ENCODE peak calls at places on chromosomes 1 and 21, in eight cellular contexts. One of them, this sample, is unnamed.

GRCh38 chr21:45834026-45834715 is 147.4 kb upstream of the COL6A1 start:
- DNase-seq in kidney epithelial cell: no peak
- DNase-seq in left ventricle myocardium inferior: no peak
- DNase-seq in fibroblast of the aortic adventitia: no peak
- DNase-seq in prostate gland: no peak
- DNase-seq in stomach: no peak
- DNase-seq in HL-60: no peak
- DNase-seq in PC-9: no peak
- DNase-seq in this sample: no peak

GRCh38 chr1:77857557-77857956 is 30.9 kb upstream of the NEXN start:
- DNase-seq in kidney epithelial cell: no peak
- DNase-seq in left ventricle myocardium inferior: no peak
- DNase-seq in fibroblast of the aortic adventitia: peak
- DNase-seq in prostate gland: no peak
- DNase-seq in stomach: no peak
- DNase-seq in HL-60: no peak
- DNase-seq in PC-9: no peak
- DNase-seq in this sample: peak

GRCh38 chr1:199265319-199265718 is 626.5 kb downstream of the PTPRC start:
- DNase-seq in kidney epithelial cell: no peak
- DNase-seq in left ventricle myocardium inferior: no peak
- DNase-seq in fibroblast of the aortic adventitia: peak
- DNase-seq in prostate gland: no peak
- DNase-seq in stomach: no peak
- DNase-seq in HL-60: no peak
- DNase-seq in PC-9: no peak
- DNase-seq in this sample: no peak

GRCh38 chr1:8987881-8988617 is 38.2 kb downstream of the SLC2A7 start:
- DNase-seq in kidney epithelial cell: no peak
- DNase-seq in left ventricle myocardium inferior: peak
- DNase-seq in fibroblast of the aortic adventitia: peak
- DNase-seq in prostate gland: peak
- DNase-seq in stomach: peak
- DNase-seq in HL-60: peak
- DNase-seq in PC-9: peak
- DNase-seq in this sample: no peak

GRCh38 chr1:160542303-160542945 is 19.4 kb upstream of the SLAMF6 start:
- DNase-seq in kidney epithelial cell: peak
- DNase-seq in left ventricle myocardium inferior: no peak
- DNase-seq in fibroblast of the aortic adventitia: no peak
- DNase-seq in prostate gland: no peak
- DNase-seq in stomach: peak
- DNase-seq in HL-60: no peak
- DNase-seq in PC-9: no peak
- DNase-seq in this sample: no peak

GRCh38 chr1:84339503-84339902 is 38.0 kb downstream of the SAMD13 start:
- DNase-seq in kidney epithelial cell: peak
- DNase-seq in left ventricle myocardium inferior: no peak
- DNase-seq in fibroblast of the aortic adventitia: peak
- DNase-seq in prostate gland: no peak
- DNase-seq in stomach: no peak
- DNase-seq in HL-60: no peak
- DNase-seq in PC-9: no peak
- DNase-seq in this sample: no peak

GRCh38 chr1:40817791-40818263 is 34.2 kb downstream of the KCNQ4 start:
- DNase-seq in kidney epithelial cell: no peak
- DNase-seq in left ventricle myocardium inferior: no peak
- DNase-seq in fibroblast of the aortic adventitia: no peak
- DNase-seq in prostate gland: no peak
- DNase-seq in stomach: no peak
- DNase-seq in HL-60: no peak
- DNase-seq in PC-9: no peak
- DNase-seq in this sample: no peak

GRCh38 chr1:98674075-98674781 is 12.7 kb downstream of the SNX7 start:
- DNase-seq in kidney epithelial cell: no peak
- DNase-seq in left ventricle myocardium inferior: no peak
- DNase-seq in fibroblast of the aortic adventitia: peak
- DNase-seq in prostate gland: no peak
- DNase-seq in stomach: no peak
- DNase-seq in HL-60: no peak
- DNase-seq in PC-9: no peak
- DNase-seq in this sample: no peak

GRCh38 chr1:70072239-70072751 is 133.1 kb downstream of the LRRC40 start:
- DNase-seq in kidney epithelial cell: peak
- DNase-seq in left ventricle myocardium inferior: no peak
- DNase-seq in fibroblast of the aortic adventitia: peak
- DNase-seq in prostate gland: no peak
- DNase-seq in stomach: no peak
- DNase-seq in HL-60: no peak
- DNase-seq in PC-9: no peak
- DNase-seq in this sample: no peak

GRCh38 chr1:226061793-226062557 is 541 bp upstream of the H3-3A start:
- DNase-seq in kidney epithelial cell: peak
- DNase-seq in left ventricle myocardium inferior: peak
- DNase-seq in fibroblast of the aortic adventitia: peak
- DNase-seq in prostate gland: peak
- DNase-seq in stomach: peak
- DNase-seq in HL-60: peak
- DNase-seq in PC-9: peak
- DNase-seq in this sample: no peak

GRCh38 chr1:66282343-66282852 is 251.6 kb upstream of the SGIP1 start:
- DNase-seq in kidney epithelial cell: no peak
- DNase-seq in left ventricle myocardium inferior: no peak
- DNase-seq in fibroblast of the aortic adventitia: peak
- DNase-seq in prostate gland: no peak
- DNase-seq in stomach: no peak
- DNase-seq in HL-60: no peak
- DNase-seq in PC-9: peak
- DNase-seq in this sample: peak

GRCh38 chr1:183281039-183281438 is 95.0 kb downstream of the LAMC2 start:
- DNase-seq in kidney epithelial cell: no peak
- DNase-seq in left ventricle myocardium inferior: no peak
- DNase-seq in fibroblast of the aortic adventitia: peak
- DNase-seq in prostate gland: no peak
- DNase-seq in stomach: peak
- DNase-seq in HL-60: peak
- DNase-seq in PC-9: peak
- DNase-seq in this sample: no peak

GRCh38 chr1:40078512-40079333 is 18.3 kb downstream of the PPT1 start:
- DNase-seq in kidney epithelial cell: peak
- DNase-seq in left ventricle myocardium inferior: no peak
- DNase-seq in fibroblast of the aortic adventitia: peak
- DNase-seq in prostate gland: peak
- DNase-seq in stomach: peak
- DNase-seq in HL-60: peak
- DNase-seq in PC-9: peak
- DNase-seq in this sample: no peak

GRCh38 chr1:12593621-12594066 is 24.4 kb downstream of the DHRS3 start:
- DNase-seq in kidney epithelial cell: no peak
- DNase-seq in left ventricle myocardium inferior: peak
- DNase-seq in fibroblast of the aortic adventitia: peak
- DNase-seq in prostate gland: peak
- DNase-seq in stomach: no peak
- DNase-seq in HL-60: no peak
- DNase-seq in PC-9: no peak
- DNase-seq in this sample: no peak

GRCh38 chr1:115320368-115320767 is 17.7 kb downstream of the NGF start:
- DNase-seq in kidney epithelial cell: no peak
- DNase-seq in left ventricle myocardium inferior: no peak
- DNase-seq in fibroblast of the aortic adventitia: no peak
- DNase-seq in prostate gland: no peak
- DNase-seq in stomach: no peak
- DNase-seq in HL-60: no peak
- DNase-seq in PC-9: peak
- DNase-seq in this sample: no peak

GRCh38 chr1:219298581-219299148 is 125.0 kb downstream of the LYPLAL1 start:
- DNase-seq in kidney epithelial cell: peak
- DNase-seq in left ventricle myocardium inferior: no peak
- DNase-seq in fibroblast of the aortic adventitia: peak
- DNase-seq in prostate gland: no peak
- DNase-seq in stomach: no peak
- DNase-seq in HL-60: no peak
- DNase-seq in PC-9: no peak
- DNase-seq in this sample: no peak

GRCh38 chr21:35095859-35096291 is 46.8 kb upstream of the RUNX1 start:
- DNase-seq in kidney epithelial cell: no peak
- DNase-seq in left ventricle myocardium inferior: no peak
- DNase-seq in fibroblast of the aortic adventitia: peak
- DNase-seq in prostate gland: no peak
- DNase-seq in stomach: no peak
- DNase-seq in HL-60: no peak
- DNase-seq in PC-9: no peak
- DNase-seq in this sample: peak

GRCh38 chr1:221740260-221740830 is 1.5 kb downstream of the DUSP10 start:
- DNase-seq in kidney epithelial cell: no peak
- DNase-seq in left ventricle myocardium inferior: no peak
- DNase-seq in fibroblast of the aortic adventitia: no peak
- DNase-seq in prostate gland: no peak
- DNase-seq in stomach: no peak
- DNase-seq in HL-60: no peak
- DNase-seq in PC-9: peak
- DNase-seq in this sample: no peak

GRCh38 chr1:49627781-49628180 is 396.0 kb downstream of the AGBL4 start:
- DNase-seq in kidney epithelial cell: no peak
- DNase-seq in left ventricle myocardium inferior: no peak
- DNase-seq in fibroblast of the aortic adventitia: no peak
- DNase-seq in prostate gland: no peak
- DNase-seq in stomach: no peak
- DNase-seq in HL-60: no peak
- DNase-seq in PC-9: no peak
- DNase-seq in this sample: no peak

GRCh38 chr21:40422851-40423635 is 423.9 kb downstream of the DSCAM start:
- DNase-seq in kidney epithelial cell: peak
- DNase-seq in left ventricle myocardium inferior: no peak
- DNase-seq in fibroblast of the aortic adventitia: no peak
- DNase-seq in prostate gland: no peak
- DNase-seq in stomach: no peak
- DNase-seq in HL-60: no peak
- DNase-seq in PC-9: no peak
- DNase-seq in this sample: no peak
- H3K4me3 ChIP-seq in kidney epithelial cell: no peak
- H3K4me3 ChIP-seq in left ventricle myocardium inferior: no peak
- H3K4me3 ChIP-seq in fibroblast of the aortic adventitia: no peak
- H3K4me3 ChIP-seq in prostate gland: no peak
- H3K4me3 ChIP-seq in stomach: no peak
- H3K4me3 ChIP-seq in HL-60: no peak
- H3K4me3 ChIP-seq in PC-9: no peak
- H3K4me3 ChIP-seq in this sample: no peak

DNA sequence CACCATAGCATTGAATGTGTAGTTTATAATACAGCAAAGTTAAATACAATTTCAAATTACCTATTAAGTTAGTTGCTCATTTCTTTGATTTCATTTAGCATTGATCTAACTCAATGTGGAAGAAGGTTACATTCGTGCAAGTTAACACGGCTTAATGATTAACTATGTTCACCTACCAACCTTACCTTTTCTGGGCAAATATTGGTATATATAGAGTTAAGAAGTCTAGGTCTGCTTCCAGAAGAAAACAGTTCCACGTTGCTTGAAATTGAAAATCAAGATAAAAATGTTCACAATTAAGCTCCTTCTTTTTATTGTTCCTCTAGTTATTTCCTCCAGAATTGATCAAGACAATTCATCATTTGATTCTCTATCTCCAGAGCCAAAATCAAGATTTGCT is at the start of gene ANGPTL3:
- DNase-seq in kidney epithelial cell: no peak
- DNase-seq in left ventricle myocardium inferior: no peak
- DNase-seq in fibroblast of the aortic adventitia: no peak
- DNase-seq in prostate gland: no peak
- DNase-seq in stomach: no peak
- DNase-seq in HL-60: no peak
- DNase-seq in PC-9: no peak
- DNase-seq in this sample: no peak
- TF ChIP-seq CTCF in kidney epithelial cell: no peak
- TF ChIP-seq CTCF in left ventricle myocardium inferior: no peak
- TF ChIP-seq CTCF in fibroblast of the aortic adventitia: no peak
- TF ChIP-seq CTCF in prostate gland: no peak
- TF ChIP-seq CTCF in stomach: no peak
- TF ChIP-seq CTCF in HL-60: no peak
- TF ChIP-seq CTCF in PC-9: no peak
- TF ChIP-seq CTCF in this sample: no peak

GRCh38 chr1:212852105-212852688 is 4.7 kb upstream of the SPATA45 start:
- DNase-seq in kidney epithelial cell: no peak
- DNase-seq in left ventricle myocardium inferior: no peak
- DNase-seq in fibroblast of the aortic adventitia: no peak
- DNase-seq in prostate gland: no peak
- DNase-seq in stomach: no peak
- DNase-seq in HL-60: no peak
- DNase-seq in PC-9: no peak
- DNase-seq in this sample: no peak
- H3K4me3 ChIP-seq in kidney epithelial cell: no peak
- H3K4me3 ChIP-seq in left ventricle myocardium inferior: no peak
- H3K4me3 ChIP-seq in fibroblast of the aortic adventitia: no peak
- H3K4me3 ChIP-seq in prostate gland: no peak
- H3K4me3 ChIP-seq in stomach: no peak
- H3K4me3 ChIP-seq in HL-60: no peak
- H3K4me3 ChIP-seq in PC-9: no peak
- H3K4me3 ChIP-seq in this sample: no peak

GRCh38 chr1:237677979-237678378 is 212.7 kb downstream of the ZP4 start:
- DNase-seq in kidney epithelial cell: peak
- DNase-seq in left ventricle myocardium inferior: no peak
- DNase-seq in fibroblast of the aortic adventitia: no peak
- DNase-seq in prostate gland: no peak
- DNase-seq in stomach: no peak
- DNase-seq in HL-60: no peak
- DNase-seq in PC-9: no peak
- DNase-seq in this sample: peak

GRCh38 chr1:237671262-237671661 is 219.5 kb downstream of the ZP4 start:
- DNase-seq in kidney epithelial cell: no peak
- DNase-seq in left ventricle myocardium inferior: no peak
- DNase-seq in fibroblast of the aortic adventitia: no peak
- DNase-seq in prostate gland: no peak
- DNase-seq in stomach: no peak
- DNase-seq in HL-60: no peak
- DNase-seq in PC-9: no peak
- DNase-seq in this sample: no peak

GRCh38 chr1:237671935-237672334 is 218.8 kb downstream of the ZP4 start:
- DNase-seq in kidney epithelial cell: no peak
- DNase-seq in left ventricle myocardium inferior: no peak
- DNase-seq in fibroblast of the aortic adventitia: no peak
- DNase-seq in prostate gland: no peak
- DNase-seq in stomach: no peak
- DNase-seq in HL-60: no peak
- DNase-seq in PC-9: no peak
- DNase-seq in this sample: no peak

GRCh38 chr1:237670296-237670695 is 220.4 kb downstream of the ZP4 start:
- DNase-seq in kidney epithelial cell: no peak
- DNase-seq in left ventricle myocardium inferior: no peak
- DNase-seq in fibroblast of the aortic adventitia: no peak
- DNase-seq in prostate gland: no peak
- DNase-seq in stomach: no peak
- DNase-seq in HL-60: no peak
- DNase-seq in PC-9: no peak
- DNase-seq in this sample: no peak

DNA sequence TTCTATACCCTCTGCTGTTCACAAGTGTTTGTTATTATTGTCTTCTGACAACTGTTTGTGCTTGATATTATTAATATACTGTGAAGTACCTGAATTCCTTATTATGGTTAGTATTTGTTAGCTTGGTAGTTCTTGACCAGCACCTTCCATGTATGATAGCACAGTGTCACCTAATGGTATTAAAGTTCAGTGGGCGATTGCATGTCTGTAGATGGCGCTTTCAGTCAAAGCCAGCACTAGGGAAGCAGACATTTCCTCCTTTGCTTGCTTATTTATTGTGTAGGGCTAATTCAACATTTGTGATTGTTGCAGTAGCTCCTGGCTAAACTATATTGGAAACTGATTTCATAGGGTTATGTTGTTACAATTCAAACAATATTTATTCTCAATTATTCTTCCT is 218.0 kb downstream of the ZP4 start:
- DNase-seq in kidney epithelial cell: no peak
- DNase-seq in left ventricle myocardium inferior: no peak
- DNase-seq in fibroblast of the aortic adventitia: no peak
- DNase-seq in prostate gland: no peak
- DNase-seq in stomach: no peak
- DNase-seq in HL-60: peak
- DNase-seq in PC-9: no peak
- DNase-seq in this sample: no peak
- TF ChIP-seq CTCF in kidney epithelial cell: peak
- TF ChIP-seq CTCF in left ventricle myocardium inferior: no peak
- TF ChIP-seq CTCF in fibroblast of the aortic adventitia: no peak
- TF ChIP-seq CTCF in prostate gland: no peak
- TF ChIP-seq CTCF in stomach: no peak
- TF ChIP-seq CTCF in HL-60: no peak
- TF ChIP-seq CTCF in PC-9: no peak
- TF ChIP-seq CTCF in this sample: no peak